ENCODE peak calls at places on chromosomes 12 and 14, in five cellular contexts. One of them, this sample, is unnamed.

GRCh38 chr12:46024099-46024498 is 33.7 kb upstream of the SCAF11 start:
- DNase-seq in breast epithelium: no peak
- DNase-seq in RWPE1: no peak
- DNase-seq in progenitor cell of endocrine pancreas: no peak
- DNase-seq in upper lobe of right lung: no peak
- DNase-seq in this sample: no peak

GRCh38 chr14:77580964-77581505 is 35.4 kb downstream of the SPTLC2 start:
- DNase-seq in breast epithelium: no peak
- DNase-seq in RWPE1: no peak
- DNase-seq in progenitor cell of endocrine pancreas: no peak
- DNase-seq in upper lobe of right lung: no peak
- DNase-seq in this sample: no peak

GRCh38 chr12:115472852-115473251 is 788.9 kb upstream of the TBX3 start:
- DNase-seq in breast epithelium: no peak
- DNase-seq in RWPE1: no peak
- DNase-seq in progenitor cell of endocrine pancreas: no peak
- DNase-seq in upper lobe of right lung: no peak
- DNase-seq in this sample: no peak

GRCh38 chr12:52239767-52240166 is 6.7 kb downstream of the KRT7 start:
- DNase-seq in breast epithelium: no peak
- DNase-seq in RWPE1: no peak
- DNase-seq in progenitor cell of endocrine pancreas: no peak
- DNase-seq in upper lobe of right lung: no peak
- DNase-seq in this sample: no peak

GRCh38 chr14:36524874-36525745 is 5.1 kb upstream of the NKX2-1 start:
- DNase-seq in breast epithelium: no peak
- DNase-seq in RWPE1: no peak
- DNase-seq in progenitor cell of endocrine pancreas: peak; percentile 67
- DNase-seq in upper lobe of right lung: peak; percentile 90
- DNase-seq in this sample: peak; percentile 86

GRCh38 chr12:105100207-105100985 is 7.1 kb upstream of the WASHC4 start:
- DNase-seq in breast epithelium: no peak
- DNase-seq in RWPE1: no peak
- DNase-seq in progenitor cell of endocrine pancreas: no peak
- DNase-seq in upper lobe of right lung: no peak
- DNase-seq in this sample: no peak

GRCh38 chr14:76348898-76349297 is 27.0 kb upstream of the ESRRB start:
- DNase-seq in breast epithelium: no peak
- DNase-seq in RWPE1: peak; percentile 35
- DNase-seq in progenitor cell of endocrine pancreas: no peak
- DNase-seq in upper lobe of right lung: no peak
- DNase-seq in this sample: no peak

GRCh38 chr14:101188571-101188915 is 285.0 kb upstream of the RTL1 start:
- DNase-seq in breast epithelium: no peak
- DNase-seq in RWPE1: no peak
- DNase-seq in progenitor cell of endocrine pancreas: no peak
- DNase-seq in upper lobe of right lung: no peak
- DNase-seq in this sample: no peak

GRCh38 chr12:647713-648085 is 15.5 kb downstream of the NINJ2 start:
- DNase-seq in breast epithelium: no peak
- DNase-seq in RWPE1: no peak
- DNase-seq in progenitor cell of endocrine pancreas: no peak
- DNase-seq in upper lobe of right lung: no peak
- DNase-seq in this sample: no peak

GRCh38 chr12:7444076-7444475 is at the start of gene CD163L1:
- DNase-seq in breast epithelium: no peak
- DNase-seq in RWPE1: no peak
- DNase-seq in progenitor cell of endocrine pancreas: no peak
- DNase-seq in upper lobe of right lung: no peak
- DNase-seq in this sample: no peak

GRCh38 chr12:27193854-27194544 is 50.1 kb upstream of the STK38L start:
- DNase-seq in breast epithelium: no peak
- DNase-seq in RWPE1: no peak
- DNase-seq in progenitor cell of endocrine pancreas: no peak
- DNase-seq in upper lobe of right lung: no peak
- DNase-seq in this sample: no peak

GRCh38 chr12:27191531-27191930 is 52.6 kb upstream of the STK38L start:
- DNase-seq in breast epithelium: no peak
- DNase-seq in RWPE1: no peak
- DNase-seq in progenitor cell of endocrine pancreas: no peak
- DNase-seq in upper lobe of right lung: no peak
- DNase-seq in this sample: no peak

GRCh38 chr12:27190761-27191160 is 53.3 kb upstream of the STK38L start:
- DNase-seq in breast epithelium: no peak
- DNase-seq in RWPE1: no peak
- DNase-seq in progenitor cell of endocrine pancreas: no peak
- DNase-seq in upper lobe of right lung: no peak
- DNase-seq in this sample: no peak

GRCh38 chr12:27193106-27193505 is 51.0 kb upstream of the STK38L start:
- DNase-seq in breast epithelium: no peak
- DNase-seq in RWPE1: no peak
- DNase-seq in progenitor cell of endocrine pancreas: no peak
- DNase-seq in upper lobe of right lung: no peak
- DNase-seq in this sample: no peak

GRCh38 chr12:27192118-27192802 is 51.8 kb upstream of the STK38L start:
- DNase-seq in breast epithelium: no peak
- DNase-seq in RWPE1: no peak
- DNase-seq in progenitor cell of endocrine pancreas: no peak
- DNase-seq in upper lobe of right lung: no peak
- DNase-seq in this sample: no peak
- TF ChIP-seq CTCF in breast epithelium: no peak
- TF ChIP-seq CTCF in RWPE1: no peak
- TF ChIP-seq CTCF in progenitor cell of endocrine pancreas: no peak
- TF ChIP-seq CTCF in upper lobe of right lung: no peak
- TF ChIP-seq CTCF in this sample: no peak

GRCh38 chr14:72943876-72944430 is 17.7 kb downstream of the DCAF4 start:
- DNase-seq in breast epithelium: no peak
- DNase-seq in RWPE1: no peak
- DNase-seq in progenitor cell of endocrine pancreas: no peak
- DNase-seq in upper lobe of right lung: no peak
- DNase-seq in this sample: no peak
- TF ChIP-seq CTCF in breast epithelium: no peak
- TF ChIP-seq CTCF in RWPE1: no peak
- TF ChIP-seq CTCF in progenitor cell of endocrine pancreas: no peak
- TF ChIP-seq CTCF in upper lobe of right lung: no peak
- TF ChIP-seq CTCF in this sample: no peak

GRCh38 chr12:54680374-54680773 is 32.2 kb upstream of the DCD start:
- DNase-seq in breast epithelium: no peak
- DNase-seq in RWPE1: peak; percentile 37
- DNase-seq in progenitor cell of endocrine pancreas: no peak
- DNase-seq in upper lobe of right lung: no peak
- DNase-seq in this sample: peak; percentile 25
- TF ChIP-seq CTCF in breast epithelium: no peak
- TF ChIP-seq CTCF in RWPE1: peak; percentile 24
- TF ChIP-seq CTCF in progenitor cell of endocrine pancreas: peak; percentile 45
- TF ChIP-seq CTCF in upper lobe of right lung: peak; percentile 33
- TF ChIP-seq CTCF in this sample: peak; percentile 38

DNA sequence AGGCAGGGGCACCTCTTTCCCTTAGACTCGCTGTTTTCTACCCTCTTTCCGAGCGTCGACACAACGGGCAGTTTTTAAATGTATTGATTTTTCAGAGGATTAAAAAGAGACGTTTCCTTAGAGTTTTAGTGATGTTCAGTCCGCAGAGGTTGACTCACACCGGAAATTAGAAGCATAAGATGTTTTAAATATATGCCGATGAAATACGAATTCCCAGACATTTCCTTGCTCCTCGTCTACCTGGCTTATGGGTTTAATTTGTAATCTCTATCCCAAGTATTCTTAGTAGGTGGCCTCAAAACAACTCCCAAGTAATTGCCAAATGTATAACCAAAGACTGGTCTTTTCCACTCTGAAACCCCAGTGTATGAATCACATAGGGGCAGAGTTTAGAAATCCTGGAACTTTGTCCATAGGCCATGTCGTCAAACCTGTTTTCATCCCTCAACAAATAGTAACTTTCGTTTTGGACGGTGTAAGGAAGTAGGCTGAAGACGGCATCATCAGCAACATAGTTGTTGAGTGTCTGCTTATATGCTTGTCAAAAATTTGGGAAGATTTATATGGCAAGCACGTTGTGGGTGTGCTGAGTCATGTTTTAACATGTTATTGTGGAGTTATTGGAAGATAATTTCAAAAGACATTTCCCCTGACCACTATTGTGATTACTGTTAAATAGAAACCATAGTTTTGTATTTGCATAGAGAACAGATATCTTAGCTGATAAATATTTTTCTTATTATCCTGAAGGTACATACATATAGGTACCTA is 824 bp downstream of the TBK1 start:
- DNase-seq in breast epithelium: no peak
- DNase-seq in RWPE1: peak; percentile 89
- DNase-seq in progenitor cell of endocrine pancreas: no peak
- DNase-seq in upper lobe of right lung: no peak
- DNase-seq in this sample: no peak
- TF ChIP-seq CTCF in breast epithelium: no peak
- TF ChIP-seq CTCF in RWPE1: no peak
- TF ChIP-seq CTCF in progenitor cell of endocrine pancreas: no peak
- TF ChIP-seq CTCF in upper lobe of right lung: no peak
- TF ChIP-seq CTCF in this sample: no peak

This sample was measured in nephron progenitor cell.